ENCODE peak calls at places on chromosomes 13 and 19, in seven cellular contexts. O is mesendoderm, I is neuronal stem cell, V is IMR-90, Y is mesenchymal stem cell, K is H9, L is H1. M is an unnamed sample.

GRCh38 chr13:98972627-98973026 is 5.2 kb downstream of the DOCK9 start:
- DNase-seq in O (peak), I (no peak), V (peak), Y (peak), K (no peak), L (no peak), M (peak)

GRCh38 chr19:37966211-37967072 is 59.4 kb downstream of the SIPA1L3 start:
- DNase-seq in O (no peak), I (no peak), V (peak), Y (no peak), K (no peak), L (no peak), M (peak)

GRCh38 chr19:30227661-30228112 is 144.5 kb upstream of the ZNF536 start:
- DNase-seq in O (peak), I (peak), V (peak), Y (peak), K (peak), L (peak), M (peak)

GRCh38 chr13:31775148-31775547 is 35.8 kb downstream of the RXFP2 start:
- DNase-seq in O (no peak), I (no peak), V (no peak), Y (no peak), K (no peak), L (no peak), M (no peak)

GRCh38 chr13:50248537-50249521 is 233.6 kb downstream of the KCNRG start:
- DNase-seq in O (no peak), I (no peak), V (no peak), Y (no peak), K (no peak), L (no peak), M (no peak)

GRCh38 chr19:18349524-18350128 is 9.2 kb downstream of the PGPEP1 start:
- DNase-seq in O (peak), I (no peak), V (peak), Y (peak), K (no peak), L (peak), M (peak)

GRCh38 chr19:27770095-27770494 is 1442.9 kb downstream of the UQCRFS1 start:
- DNase-seq in O (no peak), I (no peak), V (no peak), Y (no peak), K (no peak), L (no peak), M (no peak)

GRCh38 chr13:37109080-37109678 is 3.7 kb upstream of the CSNK1A1L start:
- DNase-seq in O (peak), I (peak), V (peak), Y (peak), K (no peak), L (no peak), M (peak)

GRCh38 chr19:46603195-46603637 is 2.1 kb downstream of the CALM3 start:
- DNase-seq in O (peak), I (no peak), V (no peak), Y (no peak), K (no peak), L (no peak), M (no peak)

GRCh38 chr13:51541037-51541436 is 43.2 kb upstream of the WDFY2 start:
- DNase-seq in O (no peak), I (no peak), V (no peak), Y (no peak), K (no peak), L (no peak), M (peak)

GRCh38 chr19:48543121-48543710 is 8.8 kb upstream of the SULT2B1 start:
- DNase-seq in O (peak), I (no peak), V (peak), Y (peak), K (peak), L (no peak), M (peak)

GRCh38 chr13:39634956-39635355 is 20.5 kb upstream of the COG6 start:
- DNase-seq in O (no peak), I (no peak), V (no peak), Y (no peak), K (no peak), L (no peak), M (no peak)

GRCh38 chr13:107242138-107242537 is 674.2 kb upstream of the ARGLU1 start:
- DNase-seq in O (no peak), I (no peak), V (no peak), Y (no peak), K (no peak), L (no peak), M (no peak)

GRCh38 chr13:99174533-99175100 is 26.0 kb upstream of the UBAC2 start:
- DNase-seq in O (no peak), I (no peak), V (no peak), Y (no peak), K (no peak), L (no peak), M (no peak)

GRCh38 chr13:40589285-40590109 is 76.9 kb downstream of the FOXO1 start:
- DNase-seq in O (no peak), I (peak), V (no peak), Y (peak), K (no peak), L (no peak), M (peak)

GRCh38 chr13:66492479-66492878 is 737.7 kb downstream of the PCDH9 start:
- DNase-seq in O (peak), I (no peak), V (no peak), Y (no peak), K (peak), L (no peak), M (no peak)

GRCh38 chr19:9324584-9324962 is 594 bp downstream of the ZNF559 start:
- DNase-seq in O (no peak), I (no peak), V (no peak), Y (no peak), K (no peak), L (no peak), M (no peak)

GRCh38 chr19:49149652-49150105 is 5.5 kb downstream of the HRC start:
- DNase-seq in O (peak), I (peak), V (peak), Y (peak), K (peak), L (peak), M (peak)

GRCh38 chr19:35038623-35039512 is 2.7 kb upstream of the HPN start:
- DNase-seq in O (no peak), I (no peak), V (no peak), Y (peak), K (no peak), L (no peak), M (no peak)

GRCh38 chr19:45814166-45814780 is 835 bp downstream of the RSPH6A start:
- DNase-seq in O (no peak), I (no peak), V (no peak), Y (no peak), K (no peak), L (no peak), M (no peak)

GRCh38 chr19:7918615-7919421 is 1.3 kb upstream of the SNAPC2 start:
- DNase-seq in O (no peak), I (no peak), V (no peak), Y (no peak), K (no peak), L (no peak), M (no peak)

GRCh38 chr13:113122571-113123225 is at the start of gene F10:
- DNase-seq in O (peak), I (no peak), V (peak), Y (peak), K (peak), L (peak), M (no peak)

GRCh38 chr19:4284176-4284958 is 5.3 kb downstream of the SHD start:
- DNase-seq in O (peak), I (no peak), V (no peak), Y (no peak), K (peak), L (peak), M (peak)

GRCh38 chr19:29315566-29315965 is 102.6 kb upstream of the UQCRFS1 start:
- DNase-seq in O (peak), I (no peak), V (no peak), Y (no peak), K (no peak), L (no peak), M (no peak)

GRCh38 chr19:49212302-49212701 is 54.7 kb downstream of the TRPM4 start:
- DNase-seq in O (no peak), I (no peak), V (no peak), Y (no peak), K (no peak), L (no peak), M (no peak)

GRCh38 chr13:44622259-44622658 is 46.1 kb upstream of the TSC22D1 start:
- DNase-seq in O (peak), I (no peak), V (no peak), Y (no peak), K (no peak), L (no peak), M (peak)

GRCh38 chr19:19860756-19861390 is 4.8 kb upstream of the ZNF253 start:
- DNase-seq in O (peak), I (peak), V (no peak), Y (no peak), K (peak), L (peak), M (peak)

GRCh38 chr19:18850560-18851375 is 19.0 kb downstream of the UPF1 start:
- DNase-seq in O (no peak), I (no peak), V (no peak), Y (no peak), K (no peak), L (no peak), M (peak)

GRCh38 chr13:78787189-78787588 is 128.2 kb upstream of the OBI1 start:
- DNase-seq in O (no peak), I (no peak), V (no peak), Y (peak), K (no peak), L (no peak), M (no peak)

GRCh38 chr13:57874530-57874929 is 243.0 kb downstream of the PCDH17 start:
- DNase-seq in O (peak), I (no peak), V (no peak), Y (no peak), K (no peak), L (no peak), M (no peak)

GRCh38 chr19:17997969-17998826 is 9.8 kb upstream of the ARRDC2 start:
- DNase-seq in O (peak), I (no peak), V (peak), Y (peak), K (peak), L (peak), M (no peak)

GRCh38 chr19:4518345-4519171 is at the start of gene PLIN4:
- DNase-seq in O (no peak), I (no peak), V (peak), Y (no peak), K (peak), L (peak), M (no peak)

GRCh38 chr13:100209857-100210580 is 121.1 kb downstream of the PCCA start:
- DNase-seq in O (no peak), I (no peak), V (peak), Y (no peak), K (no peak), L (no peak), M (no peak)

GRCh38 chr13:21672811-21673591 is 2.1 kb downstream of the FGF9 start:
- DNase-seq in O (no peak), I (peak), V (no peak), Y (no peak), K (no peak), L (no peak), M (no peak)

GRCh38 chr19:53424968-53425597 is 6.7 kb upstream of the ZNF761 start:
- DNase-seq in O (peak), I (peak), V (peak), Y (peak), K (peak), L (peak), M (peak)

GRCh38 chr13:51894239-51894638 is 32.5 kb downstream of the CCDC70 start:
- DNase-seq in O (peak), I (no peak), V (no peak), Y (no peak), K (peak), L (no peak), M (no peak)

GRCh38 chr19:2355168-2356035 is 4.7 kb upstream of the TMPRSS9 start:
- DNase-seq in O (no peak), I (no peak), V (no peak), Y (no peak), K (no peak), L (no peak), M (no peak)

GRCh38 chr19:36032251-36033104 is at the start of gene CLIP3:
- DNase-seq in O (peak), I (peak), V (peak), Y (peak), K (peak), L (peak), M (peak)

GRCh38 chr19:16612631-16613030 is 15.4 kb downstream of the MED26 start:
- DNase-seq in O (no peak), I (no peak), V (no peak), Y (peak), K (no peak), L (no peak), M (peak)
- H3K9ac ChIP-seq in O (no peak), I (no peak), V (no peak), Y (no peak), K (no peak), L (no peak), M (no peak)

DNA sequence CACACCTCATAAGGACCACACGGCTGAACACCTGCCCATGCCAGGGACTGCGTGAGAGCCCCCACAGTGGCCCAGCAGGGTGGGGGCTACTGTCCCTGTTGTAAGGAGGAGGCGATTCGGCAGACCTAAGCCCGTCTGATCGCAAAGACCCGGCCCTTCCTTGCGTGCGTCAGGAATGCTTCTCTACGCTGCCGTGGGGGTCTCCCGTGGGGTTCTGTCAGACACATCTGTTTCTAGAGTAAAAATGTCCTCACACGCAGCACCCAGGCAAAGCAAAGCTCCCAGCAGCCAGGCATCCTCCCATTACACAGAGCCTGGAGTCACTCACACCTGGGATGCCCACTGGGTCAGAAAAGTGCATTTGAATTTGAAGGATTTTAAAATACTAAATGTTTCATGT is 147.7 kb upstream of the SOX1 start:
- DNase-seq in O (no peak), I (no peak), V (no peak), Y (no peak), K (peak), L (no peak), M (no peak)
- H4K8ac ChIP-seq in O (no peak), I (no peak), V (no peak), Y (no peak), K (no peak), L (no peak), M (no peak)

GRCh38 chr13:24142886-24143285 is 17.6 kb upstream of the SPATA13 start:
- DNase-seq in O (no peak), I (no peak), V (no peak), Y (no peak), K (no peak), L (no peak), M (no peak)
- H3K9ac ChIP-seq in O (no peak), I (no peak), V (no peak), Y (no peak), K (no peak), L (no peak), M (peak)

DNA sequence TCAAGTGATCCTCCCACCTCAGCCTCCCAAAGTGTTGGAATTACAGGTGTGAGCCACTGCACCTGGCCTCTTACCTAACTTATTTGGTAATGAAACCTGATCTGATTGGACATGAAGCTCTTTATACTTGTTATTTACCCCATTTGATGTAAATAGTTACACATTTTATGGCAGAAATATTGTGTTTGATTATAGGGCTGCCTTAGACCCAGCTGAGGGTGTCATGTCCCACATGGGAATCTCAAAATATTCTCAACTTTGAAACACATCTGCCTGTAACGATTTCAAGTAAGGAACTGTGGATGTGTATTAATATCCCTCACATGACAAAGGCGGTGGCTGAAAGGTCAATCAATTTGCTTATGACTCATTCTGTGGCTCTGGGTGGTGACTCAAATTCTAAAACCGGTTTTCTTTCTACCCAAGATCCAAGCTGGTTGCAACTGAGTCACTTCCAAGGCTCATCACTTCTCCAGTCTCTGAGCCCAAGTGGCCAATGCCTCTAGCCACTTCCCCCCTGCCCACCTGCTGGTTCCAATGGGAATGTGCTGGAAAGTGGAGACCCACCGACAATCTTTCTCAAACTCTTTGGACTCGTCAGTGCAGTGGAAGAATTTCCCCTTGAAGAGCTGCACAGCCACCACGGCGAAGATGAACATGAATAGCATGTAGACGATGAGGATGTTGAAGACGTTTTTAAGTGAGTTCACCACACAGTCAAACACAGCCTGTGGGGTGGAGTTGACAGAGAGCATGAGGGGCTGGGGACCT is 110.9 kb downstream of the IER2 start:
- DNase-seq in O (peak), I (no peak), V (peak), Y (peak), K (no peak), L (no peak), M (peak)
- H4K8ac ChIP-seq in O (no peak), I (no peak), V (peak), Y (no peak), K (no peak), L (no peak), M (no peak)

DNA sequence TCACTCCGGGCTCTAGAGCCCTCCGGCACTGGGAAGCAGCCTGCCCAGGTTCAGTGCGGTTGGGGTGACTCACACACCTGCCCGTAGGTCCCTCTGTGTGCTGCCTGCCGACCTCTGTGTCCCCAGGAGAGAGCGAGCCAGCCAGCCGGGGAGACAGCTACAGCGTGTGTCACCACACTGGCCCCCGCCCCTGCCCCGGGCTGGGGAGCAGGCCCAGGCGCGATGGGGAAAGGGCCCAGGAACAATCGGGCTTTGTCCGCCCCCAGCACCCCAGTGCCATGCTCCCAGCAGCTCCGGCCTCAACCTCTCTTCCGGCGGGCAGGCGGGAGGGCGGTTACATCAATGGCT is at the start of gene KLK6:
- DNase-seq in O (no peak), I (no peak), V (no peak), Y (no peak), K (peak), L (no peak), M (no peak)
- H3K9ac ChIP-seq in O (no peak), I (peak), V (no peak), Y (no peak), K (no peak), L (no peak), M (no peak)

GRCh38 chr19:6219592-6220290 is 60.0 kb downstream of the MLLT1 start:
- DNase-seq in O (no peak), I (no peak), V (no peak), Y (no peak), K (no peak), L (no peak), M (no peak)
- H4K8ac ChIP-seq in O (no peak), I (no peak), V (peak), Y (no peak), K (no peak), L (no peak), M (peak)

GRCh38 chr19:41755328-41755913 is at the start of gene CEACAM6:
- DNase-seq in O (peak), I (no peak), V (no peak), Y (no peak), K (peak), L (no peak), M (no peak)
- H3K9ac ChIP-seq in O (no peak), I (no peak), V (no peak), Y (no peak), K (no peak), L (no peak), M (no peak)

GRCh38 chr13:20254076-20254475 is 22.0 kb upstream of the GJB6 start:
- DNase-seq in O (no peak), I (no peak), V (no peak), Y (no peak), K (no peak), L (no peak), M (no peak)
- H4K8ac ChIP-seq in O (no peak), I (no peak), V (no peak), Y (no peak), K (no peak), L (no peak), M (no peak)